ENCODE peak calls at places on chromosomes 7 and 10, in five cellular contexts. T is gastrocnemius medialis, S is fibroblast of lung, U is aorta, L is uterus. H is an unnamed sample. For H3K36me3, the result is how much of the 10 kb centered on the place peaks cover.

GRCh38 chr10:11242443-11243386 is 225.0 kb downstream of the CELF2 start:
- DNase-seq in T (no peak), S (peak), U (no peak), L (no peak), H (peak)

GRCh38 chr7:5183155-5183554 is 6.9 kb upstream of the WIPI2 start:
- DNase-seq in T (no peak), S (no peak), U (no peak), L (no peak), H (no peak)

GRCh38 chr10:72292223-72292691 is 18.5 kb downstream of the DDIT4 start:
- DNase-seq in T (no peak), S (peak), U (no peak), L (no peak), H (peak)

GRCh38 chr7:139783647-139784385 is 6.0 kb upstream of the HIPK2 start:
- DNase-seq in T (no peak), S (no peak), U (no peak), L (no peak), H (no peak)

GRCh38 chr7:25835191-25835590 is 316.8 kb upstream of the NFE2L3 start:
- DNase-seq in T (no peak), S (peak), U (no peak), L (no peak), H (no peak)

GRCh38 chr7:140698477-140698876 is 2.0 kb downstream of the NDUFB2 start:
- DNase-seq in T (no peak), S (no peak), U (peak), L (peak), H (no peak)

GRCh38 chr7:153087498-153087897 is 327.9 kb downstream of the ACTR3B start:
- DNase-seq in T (no peak), S (no peak), U (no peak), L (no peak), H (no peak)

GRCh38 chr7:55964802-55965470 is 551 bp downstream of the NIPSNAP2 start:
- DNase-seq in T (peak), S (peak), U (peak), L (peak), H (peak)

GRCh38 chr7:159136846-159137245 is 7.8 kb downstream of the VIPR2 start:
- DNase-seq in T (no peak), S (no peak), U (peak), L (no peak), H (no peak)

GRCh38 chr10:29811751-29812427 is 177.1 kb upstream of the SVIL start:
- DNase-seq in T (peak), S (peak), U (no peak), L (peak), H (peak)

GRCh38 chr7:57868771-57869483 is 418.9 kb downstream of the ZNF716 start:
- DNase-seq in T (no peak), S (no peak), U (peak), L (no peak), H (no peak)

GRCh38 chr10:110076559-110077318 is 69.0 kb downstream of the ADD3 start:
- DNase-seq in T (peak), S (peak), U (no peak), L (peak), H (peak)

DNA sequence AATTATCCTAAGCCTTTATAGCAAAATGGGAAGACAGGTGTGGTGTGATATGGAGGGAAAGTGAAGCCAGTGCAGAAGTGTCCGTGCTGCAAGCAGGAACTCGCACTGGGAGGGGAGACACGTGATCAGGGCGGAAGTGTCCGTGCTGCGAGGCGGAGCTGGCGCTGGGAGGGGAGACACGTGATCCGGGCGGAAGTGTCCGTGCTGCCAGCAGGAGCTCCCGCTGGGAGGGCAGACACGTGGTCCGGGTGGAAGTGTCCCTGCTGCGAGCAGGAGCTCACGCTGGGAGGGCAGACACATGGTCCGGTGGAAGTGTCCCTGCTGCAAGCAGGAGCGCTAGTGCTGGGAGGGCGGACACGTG is 40.5 kb upstream of the PRKAR1B start:
- DNase-seq in T (peak), S (no peak), U (no peak), L (no peak), H (no peak)
- H3K36me3 ChIP-seq in T (under half), S (under half), U (under half), L (under half), H (under half)

GRCh38 chr7:131449373-131449902 is 107.0 kb downstream of the PODXL start:
- DNase-seq in T (no peak), S (no peak), U (no peak), L (no peak), H (no peak)

GRCh38 chr7:131438969-131439368 is 111.3 kb downstream of the MKLN1 start:
- DNase-seq in T (no peak), S (no peak), U (no peak), L (no peak), H (no peak)

GRCh38 chr7:131443496-131443895 is 112.9 kb downstream of the PODXL start:
- DNase-seq in T (peak), S (no peak), U (no peak), L (no peak), H (no peak)

GRCh38 chr7:131444683-131445082 is 111.7 kb downstream of the PODXL start:
- DNase-seq in T (no peak), S (no peak), U (no peak), L (no peak), H (no peak)
- H3K27ac ChIP-seq in T (peak), S (no peak), U (no peak), L (no peak), H (no peak)

GRCh38 chr7:74190259-74190658 is 16.1 kb downstream of the EIF4H start:
- DNase-seq in T (no peak), S (no peak), U (no peak), L (no peak), H (no peak)
- H3K36me3 ChIP-seq in T (under half), S (under half), U (under half), L (under half), H (under half)

GRCh38 chr10:113552723-113553122 is at the start of gene HABP2:
- DNase-seq in T (no peak), S (no peak), U (peak), L (no peak), H (no peak)
- H3K27ac ChIP-seq in T (no peak), S (no peak), U (no peak), L (no peak), H (no peak)

GRCh38 chr7:116544488-116544887 is 19.7 kb downstream of the CAV1 start:
- DNase-seq in T (no peak), S (no peak), U (no peak), L (no peak), H (no peak)
- H3K36me3 ChIP-seq in T (under half), S (under half), U (under half), L (under half), H (under half)

GRCh38 chr10:119190353-119190752 is 11.7 kb upstream of the PRDX3 start:
- DNase-seq in T (peak), S (peak), U (peak), L (no peak), H (no peak)

GRCh38 chr10:119190954-119191619 is 12.5 kb upstream of the PRDX3 start:
- DNase-seq in T (no peak), S (no peak), U (no peak), L (no peak), H (no peak)

GRCh38 chr10:119191881-119192280 is 13.3 kb upstream of the PRDX3 start:
- DNase-seq in T (no peak), S (no peak), U (peak), L (no peak), H (no peak)

DNA sequence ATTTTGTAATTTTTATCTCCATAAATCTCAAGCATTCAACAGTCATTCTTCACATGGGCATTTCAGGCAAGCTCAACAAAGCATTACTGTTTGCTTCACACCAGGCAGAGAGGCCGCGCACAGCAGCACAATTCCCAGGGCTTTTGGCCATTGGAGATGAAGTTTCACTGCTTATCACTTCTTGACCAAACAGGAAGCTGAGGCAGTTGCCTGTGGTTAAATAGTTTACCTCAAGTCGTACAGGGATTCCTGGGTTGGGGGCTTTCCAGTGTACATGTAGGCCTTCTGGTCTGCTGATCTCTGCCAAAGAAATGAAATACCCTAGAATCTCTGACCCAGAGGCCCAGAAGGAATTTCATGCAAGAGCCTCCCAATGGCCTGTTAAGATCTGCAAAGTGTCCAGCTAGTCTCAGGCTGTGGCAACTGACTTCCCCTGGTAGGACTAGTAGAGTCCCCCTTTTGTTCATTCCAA is 11.2 kb upstream of the PRDX3 start:
- DNase-seq in T (no peak), S (peak), U (peak), L (no peak), H (no peak)
- H3K27ac ChIP-seq in T (no peak), S (peak), U (no peak), L (no peak), H (no peak)

GRCh38 chr7:28724563-28724962 is 233.6 kb downstream of the TRIL start:
- DNase-seq in T (no peak), S (no peak), U (no peak), L (no peak), H (no peak)
- H3K36me3 ChIP-seq in T (under half), S (under half), U (under half), L (under half), H (under half)

GRCh38 chr10:33481184-33481583 is 146.7 kb upstream of the NRP1 start:
- DNase-seq in T (no peak), S (no peak), U (no peak), L (no peak), H (no peak)

GRCh38 chr10:33485276-33485675 is 150.8 kb upstream of the NRP1 start:
- DNase-seq in T (no peak), S (no peak), U (no peak), L (no peak), H (no peak)

GRCh38 chr10:33483124-33483794 is 148.8 kb upstream of the NRP1 start:
- DNase-seq in T (no peak), S (no peak), U (no peak), L (no peak), H (no peak)

GRCh38 chr10:33487014-33487776 is 152.7 kb upstream of the NRP1 start:
- DNase-seq in T (no peak), S (peak), U (no peak), L (no peak), H (no peak)

GRCh38 chr10:33484787-33485186 is 150.3 kb upstream of the NRP1 start:
- DNase-seq in T (no peak), S (no peak), U (no peak), L (peak), H (no peak)
- H3K27ac ChIP-seq in T (no peak), S (no peak), U (no peak), L (no peak), H (no peak)

DNA sequence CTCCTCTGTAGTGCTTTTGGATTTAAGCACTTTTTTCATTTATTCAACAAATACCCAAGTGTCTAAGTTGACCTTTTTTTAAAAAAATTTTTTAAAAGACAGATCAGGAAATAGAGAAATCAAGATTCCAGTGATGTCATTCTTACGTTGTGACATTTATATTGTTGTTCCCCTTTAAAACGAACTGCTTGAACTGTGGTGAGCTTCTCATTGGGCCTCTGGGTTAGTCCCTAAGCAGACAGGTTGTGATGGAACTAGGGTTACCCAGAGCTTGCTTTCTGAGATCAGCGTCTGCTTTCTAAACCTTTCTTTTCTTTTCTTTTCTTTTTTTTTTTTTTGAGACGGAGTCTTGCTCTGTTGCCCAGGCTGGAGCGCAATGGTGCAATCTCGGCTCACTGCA is 22.5 kb downstream of the GATA3 start:
- DNase-seq in T (no peak), S (no peak), U (no peak), L (no peak), H (no peak)
- H3K36me3 ChIP-seq in T (under half), S (under half), U (under half), L (under half), H (under half)

GRCh38 chr7:107046511-107047259 is 2.2 kb downstream of the PRKAR2B start:
- DNase-seq in T (no peak), S (no peak), U (no peak), L (no peak), H (no peak)

GRCh38 chr7:107044347-107045194 is at the start of gene PRKAR2B:
- DNase-seq in T (peak), S (peak), U (peak), L (peak), H (peak)

GRCh38 chr7:107043916-107044346 is 574 bp upstream of the PRKAR2B start:
- DNase-seq in T (no peak), S (no peak), U (no peak), L (no peak), H (no peak)

GRCh38 chr7:107045195-107045960 is 873 bp downstream of the PRKAR2B start:
- DNase-seq in T (no peak), S (peak), U (no peak), L (no peak), H (no peak)

DNA sequence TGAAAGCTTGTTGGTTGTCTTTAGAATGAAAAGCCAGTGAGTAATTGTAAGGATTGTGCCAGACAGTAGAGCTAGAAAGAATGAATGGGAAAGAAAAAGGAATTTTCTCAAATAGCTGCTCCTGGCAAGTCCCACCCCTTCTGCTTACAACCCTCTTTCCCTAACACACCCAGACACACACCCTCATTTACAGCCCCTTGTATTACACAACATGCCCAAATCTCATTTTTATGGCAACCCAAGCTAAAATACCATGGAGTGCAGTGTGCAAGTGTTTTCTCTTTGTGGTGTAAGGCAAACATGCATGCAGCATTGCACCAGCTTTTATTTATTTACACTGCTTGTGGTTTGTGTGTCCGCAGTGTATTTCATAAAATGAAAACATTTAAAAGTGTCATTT is 1.5 kb downstream of the PRKAR2B start:
- DNase-seq in T (no peak), S (peak), U (no peak), L (no peak), H (peak)
- H3K27ac ChIP-seq in T (no peak), S (no peak), U (no peak), L (no peak), H (no peak)